ENCODE peak calls at places on chromosomes 4 and X, in ten cellular contexts. One of them, this sample, is unnamed.

GRCh38 chr4:6502747-6503465 is 30.5 kb upstream of the PPP2R2C start:
- DNase-seq in stimulated activated CD8-positive, alpha-beta memory T cell treated with anti-CD3 and anti-CD28 coated beads, Interleukin-4, amount 100 ng/mL, for 1 hour: no peak
- DNase-seq in neuronal stem cell: no peak
- DNase-seq in EH: no peak
- DNase-seq in frontal cortex: no peak
- DNase-seq in tibial nerve: no peak
- DNase-seq in RKO: no peak
- DNase-seq in AG04450: no peak
- DNase-seq in astrocyte of the cerebellum: no peak
- DNase-seq in stimulated activated naive CD8-positive, alpha-beta T cell treated with anti-CD3 and anti-CD28 coated beads, Interleukin-15, Interleukin-2, amounts not matched to agents 100 U/mL and 50 U/mL, for 24 hours: no peak
- DNase-seq in this sample: no peak

GRCh38 chrX:71650333-71650969 is 16.9 kb upstream of the LOC101059915 start:
- DNase-seq in stimulated activated CD8-positive, alpha-beta memory T cell treated with anti-CD3 and anti-CD28 coated beads, Interleukin-4, amount 100 ng/mL, for 1 hour: no peak
- DNase-seq in neuronal stem cell: no peak
- DNase-seq in EH: no peak
- DNase-seq in frontal cortex: no peak
- DNase-seq in tibial nerve: no peak
- DNase-seq in RKO: no peak
- DNase-seq in AG04450: no peak
- DNase-seq in astrocyte of the cerebellum: no peak
- DNase-seq in stimulated activated naive CD8-positive, alpha-beta T cell treated with anti-CD3 and anti-CD28 coated beads, Interleukin-15, Interleukin-2, amounts not matched to agents 100 U/mL and 50 U/mL, for 24 hours: no peak
- DNase-seq in this sample: no peak

GRCh38 chr4:37467824-37468223 is 218.4 kb downstream of the RELL1 start:
- DNase-seq in stimulated activated CD8-positive, alpha-beta memory T cell treated with anti-CD3 and anti-CD28 coated beads, Interleukin-4, amount 100 ng/mL, for 1 hour: no peak
- DNase-seq in neuronal stem cell: no peak
- DNase-seq in EH: no peak
- DNase-seq in frontal cortex: no peak
- DNase-seq in tibial nerve: no peak
- DNase-seq in RKO: no peak
- DNase-seq in AG04450: no peak
- DNase-seq in astrocyte of the cerebellum: no peak
- DNase-seq in stimulated activated naive CD8-positive, alpha-beta T cell treated with anti-CD3 and anti-CD28 coated beads, Interleukin-15, Interleukin-2, amounts not matched to agents 100 U/mL and 50 U/mL, for 24 hours: no peak
- DNase-seq in this sample: no peak

GRCh38 chr4:4462970-4463369 is 76.1 kb downstream of the NSG1 start:
- DNase-seq in stimulated activated CD8-positive, alpha-beta memory T cell treated with anti-CD3 and anti-CD28 coated beads, Interleukin-4, amount 100 ng/mL, for 1 hour: no peak
- DNase-seq in neuronal stem cell: no peak
- DNase-seq in EH: no peak
- DNase-seq in frontal cortex: no peak
- DNase-seq in tibial nerve: no peak
- DNase-seq in RKO: no peak
- DNase-seq in AG04450: no peak
- DNase-seq in astrocyte of the cerebellum: no peak
- DNase-seq in stimulated activated naive CD8-positive, alpha-beta T cell treated with anti-CD3 and anti-CD28 coated beads, Interleukin-15, Interleukin-2, amounts not matched to agents 100 U/mL and 50 U/mL, for 24 hours: no peak
- DNase-seq in this sample: no peak

GRCh38 chr4:156815717-156816319 is 155.8 kb downstream of the PDGFC start:
- DNase-seq in stimulated activated CD8-positive, alpha-beta memory T cell treated with anti-CD3 and anti-CD28 coated beads, Interleukin-4, amount 100 ng/mL, for 1 hour: no peak
- DNase-seq in neuronal stem cell: no peak
- DNase-seq in EH: no peak
- DNase-seq in frontal cortex: no peak
- DNase-seq in tibial nerve: no peak
- DNase-seq in RKO: no peak
- DNase-seq in AG04450: no peak
- DNase-seq in astrocyte of the cerebellum: no peak
- DNase-seq in stimulated activated naive CD8-positive, alpha-beta T cell treated with anti-CD3 and anti-CD28 coated beads, Interleukin-15, Interleukin-2, amounts not matched to agents 100 U/mL and 50 U/mL, for 24 hours: no peak
- DNase-seq in this sample: no peak

GRCh38 chrX:40154853-40155616 is 57.3 kb upstream of the BCOR start:
- DNase-seq in stimulated activated CD8-positive, alpha-beta memory T cell treated with anti-CD3 and anti-CD28 coated beads, Interleukin-4, amount 100 ng/mL, for 1 hour: no peak
- DNase-seq in neuronal stem cell: no peak
- DNase-seq in EH: peak; percentile 69
- DNase-seq in frontal cortex: peak; percentile 74
- DNase-seq in tibial nerve: peak; percentile 80
- DNase-seq in RKO: peak; percentile 53
- DNase-seq in AG04450: no peak
- DNase-seq in astrocyte of the cerebellum: no peak
- DNase-seq in stimulated activated naive CD8-positive, alpha-beta T cell treated with anti-CD3 and anti-CD28 coated beads, Interleukin-15, Interleukin-2, amounts not matched to agents 100 U/mL and 50 U/mL, for 24 hours: no peak
- DNase-seq in this sample: no peak

GRCh38 chr4:141912831-141913230 is 276.4 kb downstream of the IL15 start:
- DNase-seq in stimulated activated CD8-positive, alpha-beta memory T cell treated with anti-CD3 and anti-CD28 coated beads, Interleukin-4, amount 100 ng/mL, for 1 hour: no peak
- DNase-seq in neuronal stem cell: no peak
- DNase-seq in EH: no peak
- DNase-seq in frontal cortex: no peak
- DNase-seq in tibial nerve: peak; percentile 26
- DNase-seq in RKO: no peak
- DNase-seq in AG04450: no peak
- DNase-seq in astrocyte of the cerebellum: no peak
- DNase-seq in stimulated activated naive CD8-positive, alpha-beta T cell treated with anti-CD3 and anti-CD28 coated beads, Interleukin-15, Interleukin-2, amounts not matched to agents 100 U/mL and 50 U/mL, for 24 hours: no peak
- DNase-seq in this sample: no peak

GRCh38 chr4:85762204-85762884 is 287.4 kb downstream of the ARHGAP24 start:
- DNase-seq in stimulated activated CD8-positive, alpha-beta memory T cell treated with anti-CD3 and anti-CD28 coated beads, Interleukin-4, amount 100 ng/mL, for 1 hour: no peak
- DNase-seq in neuronal stem cell: no peak
- DNase-seq in EH: peak; percentile 96
- DNase-seq in frontal cortex: no peak
- DNase-seq in tibial nerve: no peak
- DNase-seq in RKO: no peak
- DNase-seq in AG04450: peak; percentile 65
- DNase-seq in astrocyte of the cerebellum: peak; percentile 87
- DNase-seq in stimulated activated naive CD8-positive, alpha-beta T cell treated with anti-CD3 and anti-CD28 coated beads, Interleukin-15, Interleukin-2, amounts not matched to agents 100 U/mL and 50 U/mL, for 24 hours: no peak
- DNase-seq in this sample: no peak

GRCh38 chr4:67087897-67088296 is 457.4 kb downstream of the CENPC start:
- DNase-seq in stimulated activated CD8-positive, alpha-beta memory T cell treated with anti-CD3 and anti-CD28 coated beads, Interleukin-4, amount 100 ng/mL, for 1 hour: no peak
- DNase-seq in neuronal stem cell: no peak
- DNase-seq in EH: no peak
- DNase-seq in frontal cortex: no peak
- DNase-seq in tibial nerve: peak; percentile 64
- DNase-seq in RKO: peak; percentile 55
- DNase-seq in AG04450: no peak
- DNase-seq in astrocyte of the cerebellum: no peak
- DNase-seq in stimulated activated naive CD8-positive, alpha-beta T cell treated with anti-CD3 and anti-CD28 coated beads, Interleukin-15, Interleukin-2, amounts not matched to agents 100 U/mL and 50 U/mL, for 24 hours: peak; percentile 32
- DNase-seq in this sample: no peak

GRCh38 chr4:56302775-56303174 is 84.5 kb downstream of the AASDH start:
- DNase-seq in stimulated activated CD8-positive, alpha-beta memory T cell treated with anti-CD3 and anti-CD28 coated beads, Interleukin-4, amount 100 ng/mL, for 1 hour: no peak
- DNase-seq in neuronal stem cell: no peak
- DNase-seq in EH: peak; percentile 17
- DNase-seq in frontal cortex: no peak
- DNase-seq in tibial nerve: no peak
- DNase-seq in RKO: no peak
- DNase-seq in AG04450: no peak
- DNase-seq in astrocyte of the cerebellum: no peak
- DNase-seq in stimulated activated naive CD8-positive, alpha-beta T cell treated with anti-CD3 and anti-CD28 coated beads, Interleukin-15, Interleukin-2, amounts not matched to agents 100 U/mL and 50 U/mL, for 24 hours: no peak
- DNase-seq in this sample: no peak

GRCh38 chr4:148852092-148852699 is 410.0 kb upstream of the NR3C2 start:
- DNase-seq in stimulated activated CD8-positive, alpha-beta memory T cell treated with anti-CD3 and anti-CD28 coated beads, Interleukin-4, amount 100 ng/mL, for 1 hour: no peak
- DNase-seq in neuronal stem cell: no peak
- DNase-seq in EH: no peak
- DNase-seq in frontal cortex: no peak
- DNase-seq in tibial nerve: no peak
- DNase-seq in RKO: no peak
- DNase-seq in AG04450: no peak
- DNase-seq in astrocyte of the cerebellum: no peak
- DNase-seq in stimulated activated naive CD8-positive, alpha-beta T cell treated with anti-CD3 and anti-CD28 coated beads, Interleukin-15, Interleukin-2, amounts not matched to agents 100 U/mL and 50 U/mL, for 24 hours: no peak
- DNase-seq in this sample: no peak